ENCODE peak calls at places on chromosome 20, in six cellular contexts. L is WTC11, G is progenitor cell of endocrine pancreas, Q is left ventricle myocardium inferior, O is AG09319, J is MCF 10A. K is an unnamed sample.

GRCh38 chr20:7691647-7692046 is 248.6 kb downstream of the HAO1 start:
- DNase-seq in O (no peak), Q (no peak), L (no peak), J (no peak), G (no peak), K (no peak)

GRCh38 chr20:38127011-38127621 is 38.0 kb downstream of the TGM2 start:
- DNase-seq in G (no peak), L (no peak), J (peak), Q (no peak), O (no peak), K (peak)

GRCh38 chr20:47456952-47457724 is 44.5 kb upstream of the NCOA3 start:
- DNase-seq in J (peak), O (no peak), Q (no peak), L (no peak), G (no peak), K (peak)

GRCh38 chr20:3633913-3634478 is 29.2 kb downstream of the GFRA4 start:
- DNase-seq in O (no peak), L (no peak), Q (no peak), G (no peak), J (no peak), K (no peak)

GRCh38 chr20:63121749-63122405 is 94.1 kb downstream of the YTHDF1 start:
- DNase-seq in Q (peak), L (peak), G (no peak), J (no peak), O (no peak), K (no peak)

GRCh38 chr20:40966516-40967185 is 62.0 kb upstream of the TOP1 start:
- DNase-seq in J (no peak), Q (no peak), G (no peak), L (no peak), O (no peak), K (no peak)

GRCh38 chr20:42864116-42864515 is 325.6 kb downstream of the PTPRT start:
- DNase-seq in Q (no peak), O (no peak), J (no peak), L (no peak), G (no peak), K (no peak)

GRCh38 chr20:59816146-59816743 is 117.2 kb downstream of the SYCP2 start:
- DNase-seq in L (no peak), J (no peak), G (no peak), O (no peak), Q (no peak), K (no peak)

GRCh38 chr20:48736231-48736630 is 91.6 kb downstream of the PREX1 start:
- DNase-seq in G (no peak), Q (no peak), J (no peak), L (no peak), O (no peak), K (no peak)

GRCh38 chr20:9945406-9945805 is 89.4 kb upstream of the ANKEF1 start:
- DNase-seq in Q (no peak), O (no peak), L (no peak), J (peak), G (no peak), K (no peak)

GRCh38 chr20:38272398-38272797 is 11.9 kb upstream of the KIAA1755 start:
- DNase-seq in L (no peak), G (no peak), Q (no peak), J (peak), O (no peak), K (no peak)

GRCh38 chr20:47468290-47469050 is 33.2 kb upstream of the NCOA3 start:
- DNase-seq in J (no peak), G (no peak), Q (no peak), L (no peak), O (no peak), K (no peak)

GRCh38 chr20:19185083-19185482 is 27.4 kb upstream of the SLC24A3 start:
- DNase-seq in J (no peak), Q (no peak), L (no peak), G (no peak), O (no peak), K (no peak)

GRCh38 chr20:40233401-40233800 is 455.6 kb downstream of the MAFB start:
- DNase-seq in Q (no peak), G (no peak), J (no peak), L (no peak), O (no peak), K (no peak)

GRCh38 chr20:38249536-38250310 is 10.8 kb downstream of the KIAA1755 start:
- DNase-seq in Q (no peak), J (no peak), G (no peak), O (no peak), L (no peak), K (no peak)

GRCh38 chr20:51934301-51935002 is 132.1 kb upstream of the SALL4 start:
- DNase-seq in L (no peak), O (no peak), Q (no peak), G (no peak), J (no peak), K (no peak)

GRCh38 chr20:39010496-39010895 is 48.4 kb downstream of the DHX35 start:
- DNase-seq in J (no peak), L (no peak), O (no peak), G (no peak), Q (no peak), K (no peak)

GRCh38 chr20:37267684-37268313 is 6.2 kb upstream of the GHRH start:
- DNase-seq in Q (no peak), G (no peak), O (no peak), L (peak), J (no peak), K (no peak)

GRCh38 chr20:62697468-62697912 is 11.1 kb upstream of the NTSR1 start:
- DNase-seq in J (no peak), G (no peak), L (no peak), O (no peak), Q (no peak), K (no peak)

GRCh38 chr20:61902213-61902869 is 163.3 kb downstream of the TAF4 start:
- DNase-seq in O (no peak), J (no peak), Q (no peak), L (no peak), G (no peak), K (no peak)

GRCh38 chr20:62618622-62619529 is 23.4 kb upstream of the SLCO4A1 start:
- DNase-seq in O (no peak), L (peak), J (no peak), G (no peak), Q (no peak), K (no peak)

GRCh38 chr20:8375898-8376297 is 243.8 kb downstream of the PLCB1 start:
- DNase-seq in O (no peak), Q (no peak), G (no peak), L (no peak), J (no peak), K (no peak)

GRCh38 chr20:13139459-13140150 is 81.5 kb upstream of the ISM1 start:
- DNase-seq in L (no peak), Q (no peak), O (no peak), J (no peak), G (no peak), K (no peak)

GRCh38 chr20:25623225-25623735 is 534 bp downstream of the NANP start:
- DNase-seq in O (no peak), G (peak), Q (peak), J (peak), L (peak), K (peak)

GRCh38 chr20:9130407-9130995 is 61.6 kb downstream of the PLCB4 start:
- DNase-seq in G (no peak), O (no peak), J (no peak), L (no peak), Q (no peak), K (no peak)

GRCh38 chr20:4813839-4814695 is 92.4 kb downstream of the PRND start:
- DNase-seq in G (no peak), Q (no peak), L (no peak), J (no peak), O (no peak), K (no peak)

GRCh38 chr20:24148372-24148771 is 159.8 kb upstream of the GGTLC1 start:
- DNase-seq in L (no peak), O (no peak), J (no peak), Q (no peak), G (no peak), K (no peak)

GRCh38 chr20:59752704-59753460 is 148.5 kb downstream of the PHACTR3 start:
- DNase-seq in G (no peak), J (no peak), Q (peak), L (no peak), O (no peak), K (no peak)

GRCh38 chr20:33515569-33516216 is 25.8 kb downstream of the CBFA2T2 start:
- DNase-seq in Q (no peak), L (no peak), G (no peak), O (no peak), J (peak), K (no peak)

GRCh38 chr20:35621560-35621946 is 5.9 kb downstream of the SPAG4 start:
- DNase-seq in G (no peak), Q (no peak), L (no peak), O (no peak), J (no peak), K (no peak)
- TF ChIP-seq CTCF in G (no peak), Q (no peak), L (no peak), O (no peak), J (no peak), K (no peak)

GRCh38 chr20:50478162-50479036 is 31.8 kb upstream of the PTPN1 start:
- DNase-seq in J (peak), Q (peak), G (no peak), L (peak), O (no peak), K (peak)
- TF ChIP-seq CTCF in J (peak), Q (peak), G (peak), L (peak), O (peak), K (peak)

DNA sequence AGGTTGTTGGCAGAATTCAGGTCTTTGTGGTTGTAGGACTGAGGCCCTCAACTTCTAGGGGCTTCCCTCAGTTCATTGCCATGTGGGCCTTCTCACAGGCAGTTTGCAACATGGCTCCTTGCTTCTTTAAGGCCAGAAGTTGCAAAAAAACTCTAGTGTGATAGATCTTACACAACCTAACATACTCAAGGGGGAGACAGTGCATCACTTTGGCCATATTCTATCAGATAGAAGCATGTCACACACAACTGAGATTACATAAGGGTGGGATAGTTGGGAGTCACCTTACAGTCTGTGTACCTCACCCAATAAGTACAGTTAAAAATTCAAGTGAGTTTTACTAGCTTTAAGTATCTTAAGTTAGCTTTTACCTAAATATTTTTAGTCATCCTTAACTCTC is 1.6 kb downstream of the SIRPD start:
- DNase-seq in G (no peak), L (no peak), J (no peak), Q (no peak), O (no peak), K (no peak)
- TF ChIP-seq CTCF in G (no peak), L (no peak), J (no peak), Q (no peak), O (no peak), K (no peak)

DNA sequence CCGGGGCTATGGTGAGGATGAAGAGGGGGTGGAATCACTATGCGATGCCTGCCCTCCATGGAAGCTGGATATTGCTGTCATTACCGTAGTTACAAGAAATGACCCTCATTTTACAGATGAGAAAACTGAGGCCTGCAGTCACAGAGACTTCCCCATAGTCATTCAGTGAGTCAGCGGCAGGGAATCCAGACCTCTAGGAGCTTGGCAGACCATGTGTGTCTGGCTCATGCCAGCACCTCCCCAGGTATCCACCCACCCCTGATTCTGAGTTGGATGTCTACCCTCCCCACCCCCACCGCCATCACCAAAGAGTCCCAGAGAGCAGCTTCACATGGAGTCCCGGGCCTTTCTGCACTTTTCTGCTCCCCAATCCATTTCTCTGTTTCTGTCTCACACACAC is 24.9 kb downstream of the CDH22 start:
- DNase-seq in J (peak), Q (no peak), O (no peak), L (no peak), G (no peak), K (peak)
- TF ChIP-seq CTCF in J (no peak), Q (no peak), O (no peak), L (no peak), G (no peak), K (no peak)

GRCh38 chr20:32207626-32208498 is at the start of the genes PLAGL2 and POFUT1:
- DNase-seq in L (peak), J (peak), Q (peak), O (peak), G (peak), K (peak)
- TF ChIP-seq CTCF in L (no peak), J (no peak), Q (peak), O (peak), G (peak), K (peak)

GRCh38 chr20:21529863-21530262 is 16.0 kb upstream of the NKX2-2 start:
- DNase-seq in L (no peak), O (no peak), G (no peak), Q (no peak), J (peak), K (no peak)
- TF ChIP-seq CTCF in L (peak), O (no peak), G (peak), Q (no peak), J (peak), K (peak)

DNA sequence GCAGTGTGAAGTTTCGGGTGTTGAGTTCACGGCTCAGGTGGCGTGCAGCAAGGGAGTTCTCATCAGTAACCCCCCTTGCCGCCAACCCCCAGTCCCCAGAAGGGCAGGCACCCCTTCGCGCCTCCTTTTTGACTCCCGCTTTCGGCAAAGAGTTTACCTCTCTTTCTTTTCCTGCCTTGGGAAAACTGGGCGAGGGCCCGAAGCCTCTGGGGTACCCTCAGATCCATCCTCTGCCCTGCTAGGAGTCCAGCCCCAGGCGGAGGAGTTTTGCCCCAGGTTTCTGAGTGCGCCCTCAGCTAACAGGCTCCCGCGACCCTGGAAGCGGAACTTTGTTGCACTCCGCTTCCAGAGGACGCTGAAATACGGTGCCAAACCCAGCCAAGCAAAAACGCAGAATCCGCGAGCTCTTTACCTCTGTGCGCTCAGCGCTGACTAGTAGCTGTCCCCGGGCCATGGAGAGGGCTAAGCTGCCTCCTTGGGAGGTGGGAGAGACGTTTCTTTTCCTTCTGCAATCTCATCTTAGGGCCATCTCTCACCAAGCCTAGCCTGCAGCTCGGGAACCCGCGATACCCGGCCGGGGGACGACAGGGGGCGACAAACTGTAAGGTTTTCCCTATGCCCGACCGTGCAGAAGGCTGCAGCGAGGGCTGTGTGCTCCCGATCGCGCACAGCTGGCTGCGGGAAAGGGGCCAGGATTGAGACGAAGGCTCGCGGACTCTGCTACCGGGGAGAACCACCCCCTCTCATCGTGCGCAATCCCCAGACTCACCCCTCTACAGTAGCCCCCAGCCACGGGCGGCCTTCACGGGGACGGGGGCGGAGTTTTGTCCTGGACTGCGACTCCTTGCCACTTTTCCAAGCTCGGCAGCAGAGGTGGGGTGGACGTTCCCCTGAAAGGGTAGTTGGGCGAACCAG is 2.7 kb upstream of the PAX1 start:
- DNase-seq in G (peak), L (peak), J (no peak), Q (peak), O (no peak), K (peak)
- TF ChIP-seq CTCF in G (peak), L (peak), J (no peak), Q (peak), O (peak), K (peak)

K was measured in A549.